ENCODE peak calls at places on chromosome 21, in nine cellular contexts. E, M, W, G, O, B, J, Z and D are unnamed samples.

GRCh38 chr21:45224189-45224938 is 63.3 kb downstream of the POFUT2 start:
- DNase-seq in M (no peak), J (no peak), Z (no peak), O (no peak), G (no peak), E (no peak), W (no peak), B (no peak), D (no peak)

GRCh38 chr21:42469272-42469671 is 26.8 kb downstream of the RSPH1 start:
- DNase-seq in J (no peak), B (no peak), E (no peak), Z (no peak), W (no peak), O (no peak), M (no peak), G (no peak), D (no peak)

GRCh38 chr21:16535100-16535418 is 805.3 kb downstream of the USP25 start:
- DNase-seq in M (peak; percentile 96), J (peak; percentile 45), B (no peak), G (peak; percentile 75), Z (no peak), E (no peak), O (no peak), W (peak; percentile 65), D (peak; percentile 58)

GRCh38 chr21:44874240-44874496 is 678 bp upstream of the PTTG1IP start:
- DNase-seq in J (no peak), W (no peak), E (no peak), G (no peak), M (no peak), B (no peak), Z (no peak), O (no peak), D (no peak)

GRCh38 chr21:36129219-36129618 is 5.7 kb upstream of the CBR3 start:
- DNase-seq in E (no peak), M (no peak), G (no peak), W (no peak), J (no peak), B (no peak), O (no peak), Z (no peak), D (no peak)

GRCh38 chr21:43195131-43196021 is 26.6 kb downstream of the CRYAA start:
- DNase-seq in E (peak; percentile 6), B (no peak), J (no peak), M (peak; percentile 70), G (peak; percentile 9), Z (no peak), W (peak; percentile 24), O (no peak), D (peak; percentile 23)

GRCh38 chr21:46205766-46206162 is 21.5 kb upstream of the SPATC1L start:
- DNase-seq in E (no peak), Z (no peak), O (no peak), J (no peak), M (no peak), G (no peak), W (no peak), B (no peak), D (no peak)

GRCh38 chr21:36297938-36298572 is 21.9 kb upstream of the MORC3 start:
- DNase-seq in B (no peak), W (peak; percentile 17), Z (peak; percentile 48), J (no peak), M (no peak), E (no peak), O (no peak), G (peak; percentile 80), D (no peak)